ENCODE peak calls at places on chromosomes 13 and 19, in eight cellular contexts. M is GM13976; S is ovary; C is dorsolateral prefrontal cortex; W is osteoblast; U is lower leg skin; R is activated CD4-positive, alpha-beta memory T cell treated with anti-CD3 and anti-CD28 coated beads, Interleukin-2, amount 10 ng/mL, durations not matched to agents 7 days and 5 days; O is Caki2. H is an unnamed sample.

GRCh38 chr19:57210381-57210780 is 19.1 kb downstream of the ZNF264 start:
- DNase-seq in M (no peak), S (no peak), C (no peak), W (no peak), U (no peak), R (no peak), O (no peak), H (no peak)

GRCh38 chr19:33740811-33741396 is 55.8 kb upstream of the KCTD15 start:
- DNase-seq in M (no peak), S (no peak), C (no peak), W (peak; percentile 78), U (no peak), R (peak; percentile 30), O (peak; percentile 43), H (no peak)

GRCh38 chr13:65841156-65841555 is 1389.0 kb downstream of the PCDH9 start:
- DNase-seq in M (no peak), S (no peak), C (no peak), W (no peak), U (no peak), R (no peak), O (no peak), H (no peak)

GRCh38 chr19:18878858-18879578 is 16.9 kb downstream of the CERS1 start:
- DNase-seq in M (no peak), S (no peak), C (no peak), W (no peak), U (no peak), R (no peak), O (no peak), H (no peak)

GRCh38 chr19:35784401-35785086 is 9.2 kb downstream of the ARHGAP33 start:
- DNase-seq in M (no peak), S (no peak), C (no peak), W (peak; percentile 69), U (no peak), R (no peak), O (no peak), H (no peak)

GRCh38 chr19:19263886-19264487 is 9.1 kb downstream of the TM6SF2 start:
- DNase-seq in M (no peak), S (no peak), C (no peak), W (peak; percentile 65), U (no peak), R (no peak), O (no peak), H (no peak)

GRCh38 chr13:47397739-47398138 is 500.9 kb upstream of the HTR2A start:
- DNase-seq in M (no peak), S (no peak), C (no peak), W (peak; percentile 8), U (no peak), R (no peak), O (peak; percentile 0), H (no peak)

GRCh38 chr13:46751811-46752635 is 44.9 kb downstream of the ESD start:
- DNase-seq in M (no peak), S (no peak), C (no peak), W (no peak), U (no peak), R (peak; percentile 80), O (no peak), H (peak; percentile 14)

GRCh38 chr19:44003461-44004134 is 841 bp downstream of the ZNF230 start:
- DNase-seq in M (peak; percentile 40), S (peak; percentile 17), C (no peak), W (peak; percentile 8), U (peak; percentile 82), R (no peak), O (peak; percentile 71), H (peak; percentile 29)

GRCh38 chr13:114339779-114340534 is 25.7 kb downstream of the CHAMP1 start:
- DNase-seq in M (no peak), S (no peak), C (no peak), W (peak; percentile 58), U (no peak), R (peak; percentile 56), O (peak; percentile 49), H (no peak)

GRCh38 chr19:57830071-57830602 is at the start of gene ZNF587B:
- DNase-seq in M (no peak), S (peak; percentile 79), C (peak; percentile 58), W (peak; percentile 86), U (peak; percentile 91), R (peak; percentile 26), O (no peak), H (no peak)

GRCh38 chr19:17997969-17998826 is 9.8 kb upstream of the ARRDC2 start:
- DNase-seq in M (no peak), S (no peak), C (no peak), W (peak; percentile 97), U (no peak), R (no peak), O (peak; percentile 92), H (no peak)

GRCh38 chr19:17296278-17296677 is 6.9 kb downstream of the ABHD8 start:
- DNase-seq in M (no peak), S (no peak), C (no peak), W (peak; percentile 92), U (no peak), R (no peak), O (peak; percentile 67), H (no peak)

GRCh38 chr19:7681336-7682174 is 922 bp downstream of the TRAPPC5 start:
- DNase-seq in M (peak; percentile 88), S (peak; percentile 74), C (peak; percentile 80), W (peak; percentile 100), U (peak; percentile 95), R (peak; percentile 87), O (peak; percentile 31), H (peak; percentile 87)

GRCh38 chr19:13109361-13110098 is 6.9 kb upstream of the LYL1 start:
- DNase-seq in M (no peak), S (no peak), C (no peak), W (peak; percentile 52), U (no peak), R (no peak), O (no peak), H (no peak)

H was measured in GM10248.